ENCODE peak calls at places on chromosomes 11 and 22, in six cellular contexts. D, S, N, E, B and W are unnamed samples.

GRCh38 chr11:71342951-71343827 is 90.8 kb upstream of the SHANK2 start:
- DNase-seq in D (peak; percentile 53), S (peak; percentile 45), N (peak; percentile 66), E (peak; percentile 84), B (no peak), W (no peak)

GRCh38 chr22:49935561-49935960 is 17.1 kb downstream of the CRELD2 start:
- DNase-seq in D (no peak), S (no peak), N (no peak), E (no peak), B (no peak), W (no peak)

GRCh38 chr22:38614331-38615122 is 41.7 kb downstream of the FAM227A start:
- DNase-seq in D (no peak), S (no peak), N (no peak), E (no peak), B (no peak), W (no peak)

GRCh38 chr11:31387379-31387778 is 17.7 kb downstream of the DNAJC24 start:
- DNase-seq in D (no peak), S (no peak), N (no peak), E (no peak), B (no peak), W (no peak)

GRCh38 chr22:49418943-49419342 is 408.7 kb downstream of the BRD1 start:
- DNase-seq in D (no peak), S (no peak), N (no peak), E (no peak), B (no peak), W (no peak)

GRCh38 chr11:62721994-62722393 is 5.3 kb downstream of the HNRNPUL2 start:
- DNase-seq in D (no peak), S (no peak), N (no peak), E (no peak), B (no peak), W (no peak)

GRCh38 chr11:32029721-32030120 is 61.2 kb upstream of the RCN1 start:
- DNase-seq in D (no peak), S (no peak), N (no peak), E (no peak), B (no peak), W (no peak)

GRCh38 chr11:111612211-111612610 is 10.0 kb downstream of the SIK2 start:
- DNase-seq in D (no peak), S (no peak), N (no peak), E (no peak), B (no peak), W (no peak)

GRCh38 chr22:20406686-20407408 is 12.9 kb downstream of the ZNF74 start:
- DNase-seq in D (peak; percentile 22), S (no peak), N (no peak), E (no peak), B (no peak), W (no peak)

GRCh38 chr22:30036656-30037055 is 43.6 kb upstream of the HORMAD2 start:
- DNase-seq in D (no peak), S (no peak), N (no peak), E (no peak), B (no peak), W (no peak)

GRCh38 chr11:20511982-20512381 is 87.4 kb upstream of the SLC6A5 start:
- DNase-seq in D (no peak), S (no peak), N (no peak), E (no peak), B (no peak), W (no peak)

GRCh38 chr22:45870011-45870410 is 107.0 kb downstream of the WNT7B start:
- DNase-seq in D (no peak), S (no peak), N (no peak), E (no peak), B (no peak), W (no peak)

GRCh38 chr11:27234043-27234668 is 128.9 kb downstream of the CCDC34 start:
- DNase-seq in D (no peak), S (peak; percentile 93), N (no peak), E (no peak), B (no peak), W (no peak)

GRCh38 chr11:40140560-40140959 is 1318.9 kb downstream of the LRRC4C start:
- DNase-seq in D (no peak), S (no peak), N (no peak), E (no peak), B (no peak), W (no peak)

GRCh38 chr11:91802475-91802874 is 422.1 kb upstream of the FAT3 start:
- DNase-seq in D (no peak), S (no peak), N (no peak), E (no peak), B (no peak), W (no peak)